ENCODE peak calls at places on chromosomes 11 and 22, in nine cellular contexts. W is EL; Z is activated CD4-positive, CD25-positive, alpha-beta regulatory T cell; P is T1000; M is H9; H is CD4-positive, alpha-beta T cell; X is NCI-H1417; Q is H54; D is GM06990. T is an unnamed sample.

GRCh38 chr22:26642465-26643367 is 14.7 kb upstream of the MIAT start:
- DNase-seq in W (no peak), Z (peak), P (no peak), M (peak), H (peak), X (peak), Q (no peak), D (peak), T (no peak)

GRCh38 chr11:61484541-61484940 is 24.0 kb upstream of the LRRC10B start:
- DNase-seq in W (no peak), Z (no peak), P (no peak), M (no peak), H (no peak), X (no peak), Q (no peak), D (no peak), T (no peak)

GRCh38 chr11:34585870-34586654 is 34.8 kb upstream of the EHF start:
- DNase-seq in W (peak), Z (no peak), P (no peak), M (no peak), H (no peak), X (peak), Q (peak), D (peak), T (peak)

GRCh38 chr22:48141301-48141700 is 1378.9 kb downstream of the TBC1D22A start:
- DNase-seq in W (no peak), Z (no peak), P (no peak), M (no peak), H (no peak), X (no peak), Q (no peak), D (no peak), T (no peak)

GRCh38 chr22:32218470-32218869 is 13.6 kb upstream of the RFPL2 start:
- DNase-seq in W (no peak), Z (no peak), P (no peak), M (no peak), H (no peak), X (no peak), Q (no peak), D (no peak), T (no peak)

GRCh38 chr11:86735462-86736302 is 63.3 kb upstream of the ME3 start:
- DNase-seq in W (peak), Z (no peak), P (no peak), M (no peak), H (no peak), X (no peak), Q (no peak), D (no peak), T (no peak)

GRCh38 chr11:123125169-123125568 is 63.2 kb upstream of the HSPA8 start:
- DNase-seq in W (no peak), Z (no peak), P (no peak), M (no peak), H (no peak), X (no peak), Q (no peak), D (no peak), T (no peak)

GRCh38 chr22:34972498-34972897 is 93.5 kb upstream of the ISX start:
- DNase-seq in W (no peak), Z (no peak), P (no peak), M (peak), H (no peak), X (no peak), Q (no peak), D (no peak), T (no peak)

GRCh38 chr11:120832609-120833221 is 191.2 kb upstream of the TBCEL start:
- DNase-seq in W (no peak), Z (no peak), P (no peak), M (no peak), H (no peak), X (peak), Q (no peak), D (no peak), T (no peak)

GRCh38 chr11:58075781-58076180 is 45.0 kb downstream of the OR6Q1 start:
- DNase-seq in W (peak), Z (no peak), P (no peak), M (no peak), H (no peak), X (no peak), Q (no peak), D (no peak), T (no peak)

GRCh38 chr11:122305426-122305825 is 189.4 kb upstream of the BLID start:
- DNase-seq in W (no peak), Z (no peak), P (no peak), M (no peak), H (no peak), X (no peak), Q (no peak), D (no peak), T (no peak)

GRCh38 chr11:13098067-13098466 is 89.0 kb downstream of the RASSF10 start:
- DNase-seq in W (no peak), Z (no peak), P (peak), M (peak), H (no peak), X (no peak), Q (no peak), D (no peak), T (no peak)

GRCh38 chr11:57482782-57483569 is 22.6 kb downstream of the RTN4RL2 start:
- DNase-seq in W (peak), Z (peak), P (no peak), M (peak), H (peak), X (peak), Q (no peak), D (peak), T (no peak)

GRCh38 chr11:75141166-75141565 is 9.7 kb upstream of the SLCO2B1 start:
- DNase-seq in W (no peak), Z (no peak), P (no peak), M (no peak), H (no peak), X (no peak), Q (no peak), D (no peak), T (no peak)

GRCh38 chr11:19087658-19088057 is 27.1 kb upstream of the MRGPRX2 start:
- DNase-seq in W (peak), Z (no peak), P (no peak), M (no peak), H (no peak), X (no peak), Q (peak), D (no peak), T (no peak)

GRCh38 chr11:90500922-90501568 is 278.2 kb upstream of the CHORDC1 start:
- DNase-seq in W (no peak), Z (no peak), P (no peak), M (no peak), H (no peak), X (no peak), Q (no peak), D (no peak), T (no peak)

T was measured in GM19239.